ENCODE peak calls at places on chromosome 17, in ten cellular contexts. O is activated gamma-delta T cell treated with anti-CD3 and anti-CD28 coated beads, Interleukin-2, amount 50 U/mL, for 16 hours; D is activated CD4-positive, alpha-beta T cell treated with anti-CD3 and anti-CD28 coated beads, Interleukin-2, amount 10 ng/mL, durations not matched to agents 7 days and 5 days; L is stimulated activated CD4-positive, alpha-beta T cell treated with anti-CD3 and anti-CD28 coated beads, Interleukin-4, amount 100 ng/mL, for 1 hour; Y is mesothelial cell of epicardium; B is NCI-H526 treated with DMSO at 0.1 percent for 48 hours; E is activated T-cell treated with anti-CD3 and anti-CD28 coated beads, Interleukin-2, amount 50 U/mL, for 72 hours; W is RWPE1; R is T-cell; U is HFFc6. H is an unnamed sample.

GRCh38 chr17:75619506-75620431 is 13.5 kb upstream of the SMIM5 start:
- DNase-seq in D (peak), O (no peak), Y (peak), U (peak), E (peak), L (peak), B (no peak), R (no peak), W (no peak), H (peak)

GRCh38 chr17:19440421-19440820 is 29.4 kb downstream of the RNF112 start:
- DNase-seq in B (no peak), O (no peak), U (no peak), Y (no peak), L (no peak), R (no peak), E (no peak), D (no peak), W (no peak), H (no peak)

GRCh38 chr17:1724351-1724868 is at the start of gene WDR81:
- DNase-seq in E (peak), W (peak), U (peak), R (peak), L (peak), Y (peak), D (peak), O (peak), B (no peak), H (peak)

GRCh38 chr17:80265205-80266068 is 4.8 kb downstream of the RNF213 start:
- DNase-seq in O (peak), D (peak), U (no peak), B (no peak), L (peak), E (peak), R (peak), W (no peak), Y (no peak), H (no peak)

GRCh38 chr17:40937384-40937819 is at the start of gene KRT23:
- DNase-seq in L (no peak), B (no peak), D (no peak), W (no peak), R (no peak), U (no peak), Y (no peak), E (no peak), O (no peak), H (peak)

GRCh38 chr17:82020874-82021727 is 1.6 kb downstream of the CENPX start:
- DNase-seq in L (peak), D (peak), B (peak), O (no peak), Y (peak), E (peak), W (peak), R (peak), U (peak), H (peak)

GRCh38 chr17:50109785-50110184 is 14.6 kb downstream of the PDK2 start:
- DNase-seq in E (no peak), Y (no peak), W (no peak), L (no peak), U (no peak), B (no peak), D (no peak), R (no peak), O (no peak), H (no peak)

GRCh38 chr17:65370669-65371126 is 190.8 kb downstream of the AXIN2 start:
- DNase-seq in B (no peak), O (no peak), U (no peak), L (no peak), D (no peak), Y (no peak), E (no peak), W (no peak), R (peak), H (peak)

GRCh38 chr17:41211845-41212466 is 14.5 kb upstream of the KRTAP9-2 start:
- DNase-seq in E (no peak), L (no peak), R (no peak), B (no peak), U (peak), D (no peak), O (no peak), Y (no peak), W (peak), H (no peak)

GRCh38 chr17:77736207-77736600 is 222.3 kb upstream of the TNRC6C start:
- DNase-seq in O (no peak), B (no peak), L (no peak), E (no peak), W (no peak), R (no peak), Y (no peak), U (no peak), D (no peak), H (no peak)

GRCh38 chr17:74924250-74924948 is at the start of gene OTOP2:
- DNase-seq in L (peak), O (no peak), W (no peak), Y (no peak), B (no peak), E (peak), D (no peak), U (no peak), R (no peak), H (no peak)

GRCh38 chr17:44738214-44738906 is 20.4 kb upstream of the ADAM11 start:
- DNase-seq in R (no peak), L (no peak), B (no peak), Y (no peak), O (no peak), W (no peak), D (no peak), E (no peak), U (peak), H (peak)

GRCh38 chr17:39751016-39751543 is 13.3 kb downstream of the GRB7 start:
- DNase-seq in B (no peak), D (no peak), U (no peak), Y (no peak), W (no peak), L (no peak), O (no peak), R (no peak), E (no peak), H (no peak)

GRCh38 chr17:3867106-3867505 is 21.1 kb upstream of the NCBP3 start:
- DNase-seq in E (no peak), B (no peak), R (no peak), D (no peak), L (no peak), O (no peak), Y (no peak), U (no peak), W (no peak), H (no peak)

GRCh38 chr17:72318131-72318530 is 197.3 kb downstream of the SOX9 start:
- DNase-seq in Y (no peak), E (no peak), O (no peak), B (no peak), R (no peak), L (no peak), U (no peak), W (no peak), D (no peak), H (no peak)

GRCh38 chr17:58079300-58080033 is 3.8 kb upstream of the DYNLL2 start:
- DNase-seq in L (no peak), E (no peak), O (no peak), B (no peak), U (no peak), W (no peak), R (no peak), Y (no peak), D (no peak), H (no peak)

GRCh38 chr17:19939993-19940721 is 37.5 kb downstream of the AKAP10 start:
- DNase-seq in O (no peak), L (no peak), B (no peak), U (no peak), E (no peak), R (no peak), W (no peak), D (no peak), Y (no peak), H (no peak)

GRCh38 chr17:78523939-78524655 is 53.1 kb downstream of the DNAH17 start:
- DNase-seq in Y (no peak), W (no peak), L (no peak), B (no peak), R (no peak), D (no peak), E (no peak), O (no peak), U (no peak), H (no peak)

GRCh38 chr17:9241371-9241712 is 220.0 kb downstream of the NTN1 start:
- DNase-seq in B (no peak), U (no peak), W (no peak), L (no peak), O (no peak), D (no peak), R (no peak), E (no peak), Y (no peak), H (no peak)

GRCh38 chr17:60141111-60142018 is 8.4 kb upstream of the CA4 start:
- DNase-seq in B (no peak), D (no peak), L (no peak), R (no peak), U (no peak), E (no peak), O (no peak), Y (no peak), W (no peak), H (no peak)

GRCh38 chr17:17819561-17819995 is 17.2 kb downstream of the SREBF1 start:
- DNase-seq in R (peak), U (peak), B (no peak), W (peak), O (peak), L (peak), D (no peak), E (peak), Y (no peak), H (peak)